ENCODE peak calls at places on chromosomes 7 and 10, in six cellular contexts. One of them, this sample, is unnamed.

GRCh38 chr7:47529405-47529804 is 52.5 kb downstream of the TNS3 start:
- DNase-seq in A549: no peak
- DNase-seq in right lobe of liver: no peak
- DNase-seq in IMR-90: no peak
- DNase-seq in Peyer's patch: no peak
- DNase-seq in esophagus muscularis mucosa: no peak
- DNase-seq in this sample: no peak

GRCh38 chr7:123557016-123557630 is 495 bp downstream of the NDUFA5 start:
- DNase-seq in A549: no peak
- DNase-seq in right lobe of liver: no peak
- DNase-seq in IMR-90: peak
- DNase-seq in Peyer's patch: no peak
- DNase-seq in esophagus muscularis mucosa: no peak
- DNase-seq in this sample: no peak

GRCh38 chr7:144784943-144785342 is 50.9 kb downstream of the TPK1 start:
- DNase-seq in A549: no peak
- DNase-seq in right lobe of liver: no peak
- DNase-seq in IMR-90: no peak
- DNase-seq in Peyer's patch: no peak
- DNase-seq in esophagus muscularis mucosa: no peak
- DNase-seq in this sample: peak

GRCh38 chr10:115026041-115026779 is 67.0 kb upstream of the ATRNL1 start:
- DNase-seq in A549: no peak
- DNase-seq in right lobe of liver: no peak
- DNase-seq in IMR-90: no peak
- DNase-seq in Peyer's patch: no peak
- DNase-seq in esophagus muscularis mucosa: peak
- DNase-seq in this sample: no peak

GRCh38 chr7:28516390-28517145 is 104.2 kb downstream of the CREB5 start:
- DNase-seq in A549: no peak
- DNase-seq in right lobe of liver: no peak
- DNase-seq in IMR-90: no peak
- DNase-seq in Peyer's patch: no peak
- DNase-seq in esophagus muscularis mucosa: no peak
- DNase-seq in this sample: no peak

GRCh38 chr7:134313543-134313942 is 3.2 kb downstream of the SLC35B4 start:
- DNase-seq in A549: no peak
- DNase-seq in right lobe of liver: no peak
- DNase-seq in IMR-90: no peak
- DNase-seq in Peyer's patch: peak
- DNase-seq in esophagus muscularis mucosa: no peak
- DNase-seq in this sample: no peak

GRCh38 chr7:107697246-107698044 is 36.8 kb downstream of the SLC26A4 start:
- DNase-seq in A549: no peak
- DNase-seq in right lobe of liver: no peak
- DNase-seq in IMR-90: no peak
- DNase-seq in Peyer's patch: no peak
- DNase-seq in esophagus muscularis mucosa: peak
- DNase-seq in this sample: no peak

GRCh38 chr10:3781458-3782098 is 3.4 kb downstream of the KLF6 start:
- DNase-seq in A549: no peak
- DNase-seq in right lobe of liver: peak
- DNase-seq in IMR-90: peak
- DNase-seq in Peyer's patch: peak
- DNase-seq in esophagus muscularis mucosa: no peak
- DNase-seq in this sample: no peak

GRCh38 chr10:78688221-78688944 is 380.4 kb upstream of the ZMIZ1 start:
- DNase-seq in A549: no peak
- DNase-seq in right lobe of liver: no peak
- DNase-seq in IMR-90: no peak
- DNase-seq in Peyer's patch: no peak
- DNase-seq in esophagus muscularis mucosa: peak
- DNase-seq in this sample: no peak

GRCh38 chr7:13282377-13282980 is 595.0 kb downstream of the ARL4A start:
- DNase-seq in A549: peak
- DNase-seq in right lobe of liver: no peak
- DNase-seq in IMR-90: peak
- DNase-seq in Peyer's patch: no peak
- DNase-seq in esophagus muscularis mucosa: no peak
- DNase-seq in this sample: no peak

GRCh38 chr7:66517212-66517909 is 111.3 kb upstream of the KCTD7 start:
- DNase-seq in A549: no peak
- DNase-seq in right lobe of liver: no peak
- DNase-seq in IMR-90: no peak
- DNase-seq in Peyer's patch: no peak
- DNase-seq in esophagus muscularis mucosa: no peak
- DNase-seq in this sample: no peak

GRCh38 chr10:84296071-84296981 is 32.1 kb upstream of the CCSER2 start:
- DNase-seq in A549: no peak
- DNase-seq in right lobe of liver: no peak
- DNase-seq in IMR-90: peak
- DNase-seq in Peyer's patch: no peak
- DNase-seq in esophagus muscularis mucosa: no peak
- DNase-seq in this sample: peak

GRCh38 chr7:129394101-129394500 is 40.1 kb upstream of the STRIP2 start:
- DNase-seq in A549: no peak
- DNase-seq in right lobe of liver: no peak
- DNase-seq in IMR-90: no peak
- DNase-seq in Peyer's patch: no peak
- DNase-seq in esophagus muscularis mucosa: no peak
- DNase-seq in this sample: no peak

GRCh38 chr10:128277267-128277666 is 151.0 kb upstream of the MKI67 start:
- DNase-seq in A549: no peak
- DNase-seq in right lobe of liver: no peak
- DNase-seq in IMR-90: no peak
- DNase-seq in Peyer's patch: no peak
- DNase-seq in esophagus muscularis mucosa: no peak
- DNase-seq in this sample: no peak

GRCh38 chr7:109963741-109964140 is 1127.2 kb upstream of the LRRN3 start:
- DNase-seq in A549: no peak
- DNase-seq in right lobe of liver: no peak
- DNase-seq in IMR-90: no peak
- DNase-seq in Peyer's patch: no peak
- DNase-seq in esophagus muscularis mucosa: no peak
- DNase-seq in this sample: no peak

GRCh38 chr10:121527690-121528089 is 70.6 kb downstream of the FGFR2 start:
- DNase-seq in A549: no peak
- DNase-seq in right lobe of liver: no peak
- DNase-seq in IMR-90: peak
- DNase-seq in Peyer's patch: no peak
- DNase-seq in esophagus muscularis mucosa: no peak
- DNase-seq in this sample: no peak

GRCh38 chr7:2717293-2717904 is 29.4 kb downstream of the AMZ1 start:
- DNase-seq in A549: no peak
- DNase-seq in right lobe of liver: no peak
- DNase-seq in IMR-90: peak
- DNase-seq in Peyer's patch: peak
- DNase-seq in esophagus muscularis mucosa: no peak
- DNase-seq in this sample: no peak

GRCh38 chr10:101467286-101467770 is 113.4 kb downstream of the BTRC start:
- DNase-seq in A549: peak
- DNase-seq in right lobe of liver: no peak
- DNase-seq in IMR-90: peak
- DNase-seq in Peyer's patch: peak
- DNase-seq in esophagus muscularis mucosa: no peak
- DNase-seq in this sample: peak

GRCh38 chr10:88122571-88122970 is 259.1 kb downstream of the PTEN start:
- DNase-seq in A549: no peak
- DNase-seq in right lobe of liver: no peak
- DNase-seq in IMR-90: no peak
- DNase-seq in Peyer's patch: no peak
- DNase-seq in esophagus muscularis mucosa: no peak
- DNase-seq in this sample: no peak

GRCh38 chr10:69963835-69964710 is 88.6 kb upstream of the MACROH2A2 start:
- DNase-seq in A549: no peak
- DNase-seq in right lobe of liver: no peak
- DNase-seq in IMR-90: no peak
- DNase-seq in Peyer's patch: peak
- DNase-seq in esophagus muscularis mucosa: peak
- DNase-seq in this sample: no peak

GRCh38 chr7:106022193-106022821 is 59.2 kb downstream of the CDHR3 start:
- DNase-seq in A549: no peak
- DNase-seq in right lobe of liver: no peak
- DNase-seq in IMR-90: no peak
- DNase-seq in Peyer's patch: peak
- DNase-seq in esophagus muscularis mucosa: no peak
- DNase-seq in this sample: no peak

GRCh38 chr10:104264783-104265182 is 4.2 kb upstream of the GSTO2 start:
- DNase-seq in A549: no peak
- DNase-seq in right lobe of liver: no peak
- DNase-seq in IMR-90: no peak
- DNase-seq in Peyer's patch: no peak
- DNase-seq in esophagus muscularis mucosa: no peak
- DNase-seq in this sample: no peak

GRCh38 chr10:104273291-104273690 is 4.3 kb downstream of the GSTO2 start:
- DNase-seq in A549: no peak
- DNase-seq in right lobe of liver: no peak
- DNase-seq in IMR-90: peak
- DNase-seq in Peyer's patch: no peak
- DNase-seq in esophagus muscularis mucosa: no peak
- DNase-seq in this sample: no peak

GRCh38 chr10:104273899-104274575 is 5.1 kb downstream of the GSTO2 start:
- DNase-seq in A549: no peak
- DNase-seq in right lobe of liver: no peak
- DNase-seq in IMR-90: no peak
- DNase-seq in Peyer's patch: no peak
- DNase-seq in esophagus muscularis mucosa: no peak
- DNase-seq in this sample: no peak

GRCh38 chr10:104267721-104268690 is 978 bp upstream of the GSTO2 start:
- DNase-seq in A549: no peak
- DNase-seq in right lobe of liver: no peak
- DNase-seq in IMR-90: no peak
- DNase-seq in Peyer's patch: no peak
- DNase-seq in esophagus muscularis mucosa: no peak
- DNase-seq in this sample: no peak

GRCh38 chr10:104268691-104269645 is at the start of gene GSTO2:
- DNase-seq in A549: peak
- DNase-seq in right lobe of liver: peak
- DNase-seq in IMR-90: peak
- DNase-seq in Peyer's patch: peak
- DNase-seq in esophagus muscularis mucosa: peak
- DNase-seq in this sample: peak
- TF ChIP-seq POLR2A in A549: peak
- TF ChIP-seq POLR2A in right lobe of liver: peak
- TF ChIP-seq POLR2A in IMR-90: no peak
- TF ChIP-seq POLR2A in Peyer's patch: peak
- TF ChIP-seq POLR2A in esophagus muscularis mucosa: peak
- TF ChIP-seq POLR2A in this sample: peak

GRCh38 chr10:68720793-68721672 is at the start of gene CCAR1:
- DNase-seq in A549: peak
- DNase-seq in right lobe of liver: peak
- DNase-seq in IMR-90: peak
- DNase-seq in Peyer's patch: peak
- DNase-seq in esophagus muscularis mucosa: peak
- DNase-seq in this sample: peak
- TF ChIP-seq POLR2A in A549: peak
- TF ChIP-seq POLR2A in right lobe of liver: peak
- TF ChIP-seq POLR2A in IMR-90: peak
- TF ChIP-seq POLR2A in Peyer's patch: peak
- TF ChIP-seq POLR2A in esophagus muscularis mucosa: no peak
- TF ChIP-seq POLR2A in this sample: peak

GRCh38 chr7:112160130-112160770 is 45.9 kb downstream of the DOCK4 start:
- DNase-seq in A549: peak
- DNase-seq in right lobe of liver: no peak
- DNase-seq in IMR-90: peak
- DNase-seq in Peyer's patch: no peak
- DNase-seq in esophagus muscularis mucosa: no peak
- DNase-seq in this sample: no peak
- TF ChIP-seq POLR2A in A549: no peak
- TF ChIP-seq POLR2A in right lobe of liver: no peak
- TF ChIP-seq POLR2A in IMR-90: no peak
- TF ChIP-seq POLR2A in Peyer's patch: no peak
- TF ChIP-seq POLR2A in esophagus muscularis mucosa: no peak
- TF ChIP-seq POLR2A in this sample: no peak

DNA sequence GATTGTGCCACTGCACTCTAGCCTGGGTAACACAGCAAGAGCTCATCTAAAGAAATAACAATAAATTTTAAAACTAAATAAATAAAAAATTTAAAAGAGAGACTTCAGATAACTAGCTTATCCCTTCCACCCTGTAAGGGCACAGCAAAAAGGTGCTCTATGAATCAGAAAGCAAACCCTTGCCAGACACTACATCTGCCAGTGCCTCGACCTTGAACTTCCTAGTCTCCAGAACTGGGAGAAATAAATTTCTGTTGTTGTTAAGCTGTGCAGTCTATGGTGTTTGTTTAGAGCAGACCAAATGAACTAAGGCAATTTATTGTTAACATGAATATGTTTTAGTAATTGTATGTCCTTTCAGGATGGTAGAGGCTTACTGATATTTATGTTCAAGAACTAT is 174.9 kb upstream of the TRIM24 start:
- DNase-seq in A549: no peak
- DNase-seq in right lobe of liver: no peak
- DNase-seq in IMR-90: no peak
- DNase-seq in Peyer's patch: no peak
- DNase-seq in esophagus muscularis mucosa: no peak
- DNase-seq in this sample: no peak
- TF ChIP-seq POLR2A in A549: no peak
- TF ChIP-seq POLR2A in right lobe of liver: no peak
- TF ChIP-seq POLR2A in IMR-90: no peak
- TF ChIP-seq POLR2A in Peyer's patch: no peak
- TF ChIP-seq POLR2A in esophagus muscularis mucosa: no peak
- TF ChIP-seq POLR2A in this sample: no peak

GRCh38 chr10:73576890-73577591 is 14.1 kb downstream of the USP54 start:
- DNase-seq in A549: no peak
- DNase-seq in right lobe of liver: no peak
- DNase-seq in IMR-90: no peak
- DNase-seq in Peyer's patch: no peak
- DNase-seq in esophagus muscularis mucosa: no peak
- DNase-seq in this sample: no peak

GRCh38 chr10:73581912-73582311 is 9.2 kb downstream of the USP54 start:
- DNase-seq in A549: no peak
- DNase-seq in right lobe of liver: no peak
- DNase-seq in IMR-90: no peak
- DNase-seq in Peyer's patch: no peak
- DNase-seq in esophagus muscularis mucosa: no peak
- DNase-seq in this sample: no peak

GRCh38 chr10:73577788-73578187 is 13.4 kb downstream of the USP54 start:
- DNase-seq in A549: peak
- DNase-seq in right lobe of liver: peak
- DNase-seq in IMR-90: peak
- DNase-seq in Peyer's patch: no peak
- DNase-seq in esophagus muscularis mucosa: peak
- DNase-seq in this sample: no peak

DNA sequence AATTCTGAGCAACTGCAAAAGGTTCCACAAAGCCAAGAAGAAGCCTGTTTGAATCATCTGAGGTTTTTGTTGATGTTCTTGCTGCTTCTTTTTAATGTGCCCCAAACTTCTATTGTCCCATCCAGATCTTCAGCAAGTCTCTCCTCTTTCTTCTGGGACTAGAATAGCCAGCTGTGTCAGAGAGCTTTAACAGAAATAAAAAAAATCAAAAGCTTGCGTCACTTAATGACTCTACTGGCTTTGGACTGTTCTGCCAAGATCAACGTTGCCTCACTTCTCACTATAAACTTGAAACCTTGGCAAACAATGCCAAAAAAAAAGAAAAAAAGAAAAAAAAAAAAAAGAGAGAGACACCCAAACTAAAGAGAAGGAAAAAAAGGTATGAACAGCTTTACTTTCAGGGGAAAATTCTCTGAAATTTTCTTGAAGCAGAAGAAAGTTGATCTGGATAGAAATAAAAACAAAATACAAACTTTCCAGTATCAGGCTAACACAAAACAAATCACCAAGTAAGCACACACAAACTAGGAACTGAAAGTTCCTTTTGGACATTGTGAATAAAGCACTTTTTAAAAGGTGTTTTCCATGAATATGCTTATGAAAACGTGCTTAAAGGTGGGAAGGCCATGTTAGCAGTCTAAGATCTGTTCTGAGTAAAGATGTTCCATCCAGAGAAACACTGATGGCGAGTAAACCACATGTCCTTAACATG is 14.8 kb downstream of the USP54 start:
- DNase-seq in A549: peak
- DNase-seq in right lobe of liver: no peak
- DNase-seq in IMR-90: peak
- DNase-seq in Peyer's patch: no peak
- DNase-seq in esophagus muscularis mucosa: no peak
- DNase-seq in this sample: no peak
- TF ChIP-seq POLR2A in A549: no peak
- TF ChIP-seq POLR2A in right lobe of liver: no peak
- TF ChIP-seq POLR2A in IMR-90: no peak
- TF ChIP-seq POLR2A in Peyer's patch: no peak
- TF ChIP-seq POLR2A in esophagus muscularis mucosa: peak
- TF ChIP-seq POLR2A in this sample: no peak

This sample was measured in H54.